ENCODE peak calls at places on chromosomes 13 and 19, in seven cellular contexts. O is effector CD4-positive, alpha-beta T cell; H is H9; K is upper lobe of right lung; U is kidney tubule cell; N is neuronal stem cell; T is stimulated activated CD4-positive, alpha-beta T cell treated with anti-CD3 and anti-CD28 coated beads, Interleukin-1b, Interleukin-23, amount 100 ng/mL, for 1 hour. J is an unnamed sample.
A peak's percentile ranks its signal among the peaks of the same experiment; 100 is the strongest.

GRCh38 chr19:44202470-44202869 is 9.9 kb upstream of the ZNF227 start:
- DNase-seq in H (no peak), U (no peak), N (no peak), O (no peak), T (no peak), K (no peak), J (no peak)

GRCh38 chr13:37023871-37024270 is 23.3 kb downstream of the EXOSC8 start:
- DNase-seq in U (peak; percentile 23), H (no peak), T (no peak), K (no peak), N (no peak), O (no peak), J (peak; percentile 9)

GRCh38 chr13:58804832-58805231 is 1173.3 kb downstream of the PCDH17 start:
- DNase-seq in H (no peak), T (no peak), K (no peak), U (no peak), N (no peak), O (no peak), J (no peak)

GRCh38 chr19:51573331-51573730 is 2.2 kb downstream of the ZNF175 start:
- DNase-seq in H (no peak), U (no peak), O (no peak), T (no peak), K (no peak), N (no peak), J (no peak)

GRCh38 chr19:1872807-1873523 is 9.6 kb upstream of the KLF16 start:
- DNase-seq in U (no peak), K (no peak), T (no peak), H (no peak), O (no peak), N (no peak), J (no peak)

GRCh38 chr19:6914321-6914720 is 26.9 kb downstream of the ADGRE1 start:
- DNase-seq in N (no peak), O (no peak), T (no peak), H (no peak), U (no peak), K (no peak), J (no peak)

GRCh38 chr19:28332351-28332750 is 880.6 kb downstream of the UQCRFS1 start:
- DNase-seq in K (no peak), H (no peak), T (no peak), U (peak; percentile 75), O (no peak), N (no peak), J (no peak)

GRCh38 chr19:46546194-46546896 is 50.7 kb upstream of the PNMA8B start:
- DNase-seq in T (no peak), H (peak; percentile 78), U (peak; percentile 69), N (no peak), K (peak; percentile 73), O (no peak), J (peak; percentile 86)

GRCh38 chr19:455031-455705 is 5.7 kb downstream of the SHC2 start:
- DNase-seq in T (no peak), K (no peak), N (no peak), U (no peak), O (no peak), H (no peak), J (no peak)

GRCh38 chr13:85508683-85509329 is 290.4 kb downstream of the SLITRK6 start:
- DNase-seq in O (no peak), K (no peak), T (no peak), N (no peak), U (no peak), H (peak; percentile 59), J (no peak)

GRCh38 chr13:80339578-80339840 is 1.4 kb downstream of the SPRY2 start:
- DNase-seq in H (no peak), T (no peak), N (peak; percentile 40), K (no peak), O (no peak), U (no peak), J (no peak)

GRCh38 chr19:55370305-55370988 is at the start of gene IL11:
- DNase-seq in H (no peak), N (no peak), K (no peak), U (peak; percentile 87), T (no peak), O (no peak), J (peak; percentile 59)

GRCh38 chr13:84460989-84461388 is 578.7 kb upstream of the SLITRK1 start:
- DNase-seq in K (no peak), O (no peak), H (no peak), U (no peak), T (no peak), N (no peak), J (no peak)